ENCODE peak calls at places on chromosomes 3 and 15, in ten cellular contexts. T is CD8-positive, alpha-beta memory T cell; K is mammary epithelial cell; X is IMR-90; L is SJSA1; D is body of pancreas; C is CD8-positive, alpha-beta T cell; N is ovary; A is endodermal cell; F is HCT116. P is an unnamed sample.
A peak's percentile ranks its signal among the peaks of the same experiment; 100 is the strongest.

GRCh38 chr3:182769673-182770072 is 23.6 kb upstream of the ATP11B start:
- DNase-seq in T (no peak), K (no peak), X (no peak), L (no peak), D (no peak), C (no peak), N (no peak), A (no peak), F (no peak), P (no peak)

GRCh38 chr3:146547235-146547835 is 2.9 kb upstream of the PLSCR1 start:
- DNase-seq in T (no peak), K (no peak), X (no peak), L (no peak), D (no peak), C (no peak), N (no peak), A (no peak), F (no peak), P (no peak)

GRCh38 chr3:8280161-8280560 is 221.5 kb upstream of the LMCD1 start:
- DNase-seq in T (no peak), K (no peak), X (no peak), L (no peak), D (no peak), C (no peak), N (no peak), A (peak; percentile 64), F (no peak), P (no peak)

GRCh38 chr3:187139126-187139894 is at the start of gene RPL39L:
- DNase-seq in T (peak; percentile 89), K (peak; percentile 83), X (peak; percentile 76), L (peak; percentile 89), D (peak; percentile 60), C (peak; percentile 89), N (peak; percentile 56), A (peak; percentile 97), F (no peak), P (peak; percentile 65)

GRCh38 chr3:107525101-107525953 is 2.6 kb downstream of the BBX start:
- DNase-seq in T (peak; percentile 19), K (peak; percentile 42), X (no peak), L (peak; percentile 44), D (peak; percentile 23), C (peak; percentile 24), N (peak; percentile 55), A (peak; percentile 80), F (no peak), P (peak; percentile 35)

GRCh38 chr3:4290272-4290893 is 12.8 kb upstream of the SETMAR start:
- DNase-seq in T (peak; percentile 4), K (peak; percentile 25), X (peak; percentile 48), L (no peak), D (peak; percentile 52), C (peak; percentile 39), N (no peak), A (peak; percentile 58), F (no peak), P (peak; percentile 30)

GRCh38 chr15:71152542-71152941 is 37.3 kb downstream of the THSD4 start:
- DNase-seq in T (no peak), K (no peak), X (no peak), L (no peak), D (no peak), C (no peak), N (no peak), A (no peak), F (no peak), P (no peak)

GRCh38 chr3:33442190-33442589 is 2.0 kb upstream of the UBP1 start:
- DNase-seq in T (no peak), K (no peak), X (no peak), L (no peak), D (no peak), C (no peak), N (no peak), A (no peak), F (no peak), P (no peak)

GRCh38 chr3:177177670-177178295 is 19.5 kb downstream of the TBL1XR1 start:
- DNase-seq in T (no peak), K (peak; percentile 70), X (no peak), L (no peak), D (no peak), C (no peak), N (no peak), A (no peak), F (no peak), P (peak; percentile 83)

GRCh38 chr3:177179281-177180067 is 17.8 kb downstream of the TBL1XR1 start:
- DNase-seq in T (no peak), K (no peak), X (no peak), L (no peak), D (no peak), C (no peak), N (no peak), A (no peak), F (no peak), P (peak; percentile 75)

GRCh38 chr3:177182352-177182751 is 14.9 kb downstream of the TBL1XR1 start:
- DNase-seq in T (no peak), K (no peak), X (peak; percentile 51), L (no peak), D (no peak), C (no peak), N (no peak), A (no peak), F (no peak), P (no peak)

GRCh38 chr3:177181418-177181817 is 15.9 kb downstream of the TBL1XR1 start:
- DNase-seq in T (no peak), K (no peak), X (no peak), L (no peak), D (no peak), C (no peak), N (no peak), A (no peak), F (no peak), P (no peak)

DNA sequence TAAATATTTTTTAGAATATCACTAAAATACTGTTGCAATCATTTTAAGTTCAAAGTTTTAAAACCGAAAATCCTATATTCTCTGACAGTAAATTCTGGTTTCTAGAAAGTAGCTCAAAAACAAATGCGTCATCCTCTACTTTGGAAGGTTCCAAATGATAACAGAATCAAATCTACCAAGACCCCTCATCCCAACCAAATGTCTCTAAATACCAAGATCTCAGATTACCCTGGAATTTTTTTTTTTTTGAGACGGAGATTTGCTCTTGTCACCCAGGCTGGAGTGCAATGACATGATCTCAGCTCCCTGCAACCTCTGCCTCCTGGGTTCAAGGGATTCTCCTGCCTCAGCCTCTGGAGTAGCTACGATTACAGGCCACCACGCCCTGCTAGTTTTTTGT is 16.8 kb downstream of the TBL1XR1 start:
- DNase-seq in T (no peak), K (no peak), X (no peak), L (no peak), D (no peak), C (no peak), N (no peak), A (no peak), F (no peak), P (no peak)
- H3K4me1 ChIP-seq in T (peaks cover 39% of the 10 kb centered on the region), K (peaks cover 32% of the 10 kb centered on the region), X (peaks cover 6% of the 10 kb centered on the region), L (no peaks in the 10 kb centered on the region), D (peaks cover 20% of the 10 kb centered on the region), C (peaks cover 50% of the 10 kb centered on the region), N (peaks cover 13% of the 10 kb centered on the region), A (no peaks in the 10 kb centered on the region), F (peaks cover 7% of the 10 kb centered on the region), P (peaks cover 32% of the 10 kb centered on the region)

GRCh38 chr3:10011644-10012043 is 14.6 kb upstream of the FANCD2 start:
- DNase-seq in T (no peak), K (no peak), X (no peak), L (no peak), D (no peak), C (no peak), N (no peak), A (no peak), F (no peak), P (no peak)

GRCh38 chr3:10015476-10015904 is 10.7 kb upstream of the FANCD2 start:
- DNase-seq in T (no peak), K (peak; percentile 62), X (peak; percentile 97), L (peak; percentile 69), D (peak; percentile 79), C (no peak), N (peak; percentile 90), A (no peak), F (no peak), P (no peak)

GRCh38 chr3:10008588-10009344 is 17.5 kb upstream of the FANCD2 start:
- DNase-seq in T (peak; percentile 86), K (peak; percentile 55), X (peak; percentile 68), L (peak; percentile 57), D (peak; percentile 90), C (peak; percentile 79), N (peak; percentile 91), A (peak; percentile 96), F (no peak), P (peak; percentile 42)

GRCh38 chr3:10010546-10011465 is 15.4 kb upstream of the FANCD2 start:
- DNase-seq in T (peak; percentile 86), K (peak; percentile 93), X (peak; percentile 81), L (peak; percentile 73), D (peak; percentile 98), C (peak; percentile 75), N (peak; percentile 98), A (peak; percentile 99), F (peak; percentile 72), P (peak; percentile 84)

GRCh38 chr3:10012106-10012505 is 14.1 kb upstream of the FANCD2 start:
- DNase-seq in T (no peak), K (no peak), X (no peak), L (no peak), D (no peak), C (no peak), N (no peak), A (no peak), F (no peak), P (no peak)
- H3K4me1 ChIP-seq in T (peaks cover 18% of the 10 kb centered on the region), K (peaks cover 29% of the 10 kb centered on the region), X (peaks cover 17% of the 10 kb centered on the region), L (peaks cover 23% of the 10 kb centered on the region), D (peaks cover 28% of the 10 kb centered on the region), C (peaks cover 17% of the 10 kb centered on the region), N (peaks cover 14% of the 10 kb centered on the region), A (peaks cover 4% of the 10 kb centered on the region), F (peaks cover 12% of the 10 kb centered on the region), P (no peaks in the 10 kb centered on the region)

GRCh38 chr15:68330911-68331310 is 53.4 kb downstream of the FEM1B start:
- DNase-seq in T (no peak), K (no peak), X (no peak), L (no peak), D (no peak), C (no peak), N (no peak), A (peak; percentile 76), F (no peak), P (no peak)
- H3K4me1 ChIP-seq in T (peaks cover 7% of the 10 kb centered on the region), K (peaks cover 19% of the 10 kb centered on the region), X (peaks cover 18% of the 10 kb centered on the region), L (peaks cover 17% of the 10 kb centered on the region), D (peaks cover 23% of the 10 kb centered on the region), C (peaks cover 29% of the 10 kb centered on the region), N (peaks cover 8% of the 10 kb centered on the region), A (peaks cover 15% of the 10 kb centered on the region), F (no peaks in the 10 kb centered on the region), P (peaks cover 3% of the 10 kb centered on the region)

DNA sequence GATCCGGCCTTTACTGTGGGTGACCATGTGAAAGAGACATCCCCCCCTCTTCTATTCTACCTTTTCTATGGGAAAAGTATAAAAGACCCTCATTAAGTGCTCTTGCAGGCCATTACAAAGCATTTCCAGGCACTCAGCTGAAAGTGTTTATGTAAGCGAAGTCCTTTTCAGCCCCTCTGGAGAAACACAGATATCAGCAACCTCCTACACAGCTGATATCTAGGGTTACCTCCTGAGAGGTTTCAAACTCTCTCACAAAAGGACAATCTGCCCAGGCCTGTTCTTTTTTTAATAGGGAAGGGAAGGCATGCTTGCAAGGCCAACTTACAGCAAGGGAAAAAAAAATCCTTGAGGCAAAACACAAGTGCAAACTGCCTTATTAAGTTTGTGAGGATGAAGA is 12.6 kb downstream of the ETV5 start:
- DNase-seq in T (no peak), K (no peak), X (no peak), L (no peak), D (no peak), C (no peak), N (no peak), A (no peak), F (no peak), P (no peak)
- H3K4me1 ChIP-seq in T (no peaks in the 10 kb centered on the region), K (peaks cover 32% of the 10 kb centered on the region), X (peaks cover 16% of the 10 kb centered on the region), L (peaks cover 9% of the 10 kb centered on the region), D (peaks cover 48% of the 10 kb centered on the region), C (no peaks in the 10 kb centered on the region), N (no peaks in the 10 kb centered on the region), A (peaks cover 30% of the 10 kb centered on the region), F (peaks cover 32% of the 10 kb centered on the region), P (peaks cover 22% of the 10 kb centered on the region)